ENCODE peak calls at places on chromosome 20, in four cellular contexts. B, M, S and Q are unnamed samples.
A peak's percentile ranks its signal among the peaks of the same experiment; 100 is the strongest.

GRCh38 chr20:36579996-36580545 is 6.7 kb downstream of the TGIF2 start:
- DNase-seq in B (no peak), M (no peak), S (no peak), Q (no peak)

GRCh38 chr20:43843096-43843964 is 71.3 kb upstream of the TOX2 start:
- DNase-seq in B (no peak), M (no peak), S (no peak), Q (no peak)

GRCh38 chr20:44615169-44615791 is 32.9 kb downstream of the PKIG start:
- DNase-seq in B (no peak), M (no peak), S (no peak), Q (no peak)

GRCh38 chr20:24683676-24684075 is 214.2 kb downstream of the SYNDIG1 start:
- DNase-seq in B (no peak), M (no peak), S (no peak), Q (no peak)

GRCh38 chr20:17928633-17929311 is 39.8 kb downstream of the SNX5 start:
- DNase-seq in B (no peak), M (no peak), S (no peak), Q (no peak)

GRCh38 chr20:56439784-56440291 is 27.8 kb downstream of the CASS4 start:
- DNase-seq in B (no peak), M (no peak), S (no peak), Q (no peak)

GRCh38 chr20:23832775-23833508 is 6.4 kb upstream of the CST2 start:
- DNase-seq in B (no peak), M (no peak), S (no peak), Q (no peak)

GRCh38 chr20:39291301-39291700 is 329.2 kb downstream of the DHX35 start:
- DNase-seq in B (no peak), M (no peak), S (no peak), Q (no peak)

GRCh38 chr20:48722737-48723191 is 105.0 kb downstream of the PREX1 start:
- DNase-seq in B (no peak), M (peak; percentile 34), S (no peak), Q (no peak)

GRCh38 chr20:40393161-40393560 is 295.9 kb downstream of the MAFB start:
- DNase-seq in B (no peak), M (no peak), S (no peak), Q (no peak)

GRCh38 chr20:13840093-13840465 is 55.3 kb downstream of the NDUFAF5 start:
- DNase-seq in B (no peak), M (no peak), S (no peak), Q (no peak)

GRCh38 chr20:41655966-41656685 is 37.9 kb upstream of the CHD6 start:
- DNase-seq in B (no peak), M (no peak), S (no peak), Q (peak; percentile 28)

GRCh38 chr20:21562656-21563055 is 48.8 kb upstream of the NKX2-2 start:
- DNase-seq in B (no peak), M (no peak), S (no peak), Q (no peak)

GRCh38 chr20:25280051-25280573 is 32.2 kb downstream of the PYGB start:
- DNase-seq in B (no peak), M (no peak), S (no peak), Q (peak; percentile 60)

GRCh38 chr20:57282691-57283361 is 16.4 kb upstream of the BMP7 start:
- DNase-seq in B (no peak), M (no peak), S (no peak), Q (no peak)

GRCh38 chr20:54340667-54341081 is 132.8 kb downstream of the PFDN4 start:
- DNase-seq in B (no peak), M (no peak), S (no peak), Q (no peak)

GRCh38 chr20:57388953-57389694 is 2.1 kb upstream of the RBM38 start:
- DNase-seq in B (peak; percentile 90), M (peak; percentile 56), S (no peak), Q (no peak)

GRCh38 chr20:14197097-14197496 is 140.3 kb downstream of the FLRT3 start:
- DNase-seq in B (no peak), M (no peak), S (no peak), Q (no peak)

GRCh38 chr20:52494244-52494643 is 302.7 kb upstream of the ZFP64 start:
- DNase-seq in B (no peak), M (no peak), S (no peak), Q (no peak)

GRCh38 chr20:48737463-48738093 is 90.2 kb downstream of the PREX1 start:
- DNase-seq in B (no peak), M (no peak), S (no peak), Q (no peak)

GRCh38 chr20:37711987-37712961 is 18.4 kb downstream of the CTNNBL1 start:
- DNase-seq in B (no peak), M (no peak), S (no peak), Q (peak; percentile 75)

GRCh38 chr20:23909390-23909789 is 29.8 kb upstream of the CST5 start:
- DNase-seq in B (no peak), M (no peak), S (no peak), Q (no peak)

GRCh38 chr20:29876911-29877285 is 1380.6 kb upstream of the DEFB115 start:
- DNase-seq in B (no peak), M (no peak), S (no peak), Q (peak; percentile 25)

GRCh38 chr20:24672886-24673677 is 203.7 kb downstream of the SYNDIG1 start:
- DNase-seq in B (no peak), M (no peak), S (no peak), Q (no peak)

GRCh38 chr20:44648579-44648978 is 2.9 kb downstream of the ADA start:
- DNase-seq in B (no peak), M (peak; percentile 35), S (no peak), Q (no peak)

GRCh38 chr20:8265588-8265987 is 133.5 kb downstream of the PLCB1 start:
- DNase-seq in B (no peak), M (no peak), S (no peak), Q (no peak)

GRCh38 chr20:112396-112795 is 24.9 kb downstream of the DEFB125 start:
- DNase-seq in B (no peak), M (no peak), S (no peak), Q (no peak)

DNA sequence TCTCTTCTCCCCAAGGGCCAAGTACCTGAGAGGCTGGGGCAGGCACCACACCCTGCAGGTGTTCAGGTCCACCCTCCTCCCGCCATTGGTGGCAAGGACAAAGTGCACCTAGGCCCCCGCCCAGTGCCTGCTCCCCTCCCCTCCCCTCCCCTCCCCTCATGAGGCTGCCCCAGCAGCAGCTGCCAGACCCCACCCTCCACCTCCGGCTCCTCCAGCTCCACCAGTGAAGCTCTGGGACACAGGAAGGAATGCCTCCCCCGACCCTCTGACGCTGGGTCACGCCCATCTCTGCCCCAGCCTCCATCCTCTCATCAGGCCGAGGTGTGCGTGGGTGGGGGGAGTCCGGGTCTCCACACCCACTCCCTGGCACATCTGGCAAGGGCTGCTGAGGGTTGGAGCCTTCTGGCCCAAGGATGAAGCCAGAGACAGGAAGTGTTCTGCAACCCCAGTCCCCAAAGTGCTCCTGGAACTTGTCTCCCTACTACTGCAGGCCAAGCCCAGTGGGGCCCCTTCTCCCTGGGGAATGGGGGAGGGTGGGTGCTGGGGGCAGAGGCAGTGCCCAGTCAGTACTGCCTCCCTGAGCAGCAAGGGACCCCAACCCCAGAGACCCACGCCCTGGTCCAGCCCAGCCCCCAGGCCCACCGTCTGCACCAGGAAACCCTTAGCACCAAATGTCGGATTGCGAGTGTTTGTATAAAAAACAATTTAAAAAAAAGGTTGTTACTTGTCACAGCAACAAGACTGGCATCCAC is 1.6 kb upstream of the UCKL1 start:
- DNase-seq in B (peak; percentile 76), M (peak; percentile 59), S (no peak), Q (no peak)
- TF ChIP-seq MXI1 in B (no peak), M (peak; percentile 16), S (no peak), Q (no peak)

DNA sequence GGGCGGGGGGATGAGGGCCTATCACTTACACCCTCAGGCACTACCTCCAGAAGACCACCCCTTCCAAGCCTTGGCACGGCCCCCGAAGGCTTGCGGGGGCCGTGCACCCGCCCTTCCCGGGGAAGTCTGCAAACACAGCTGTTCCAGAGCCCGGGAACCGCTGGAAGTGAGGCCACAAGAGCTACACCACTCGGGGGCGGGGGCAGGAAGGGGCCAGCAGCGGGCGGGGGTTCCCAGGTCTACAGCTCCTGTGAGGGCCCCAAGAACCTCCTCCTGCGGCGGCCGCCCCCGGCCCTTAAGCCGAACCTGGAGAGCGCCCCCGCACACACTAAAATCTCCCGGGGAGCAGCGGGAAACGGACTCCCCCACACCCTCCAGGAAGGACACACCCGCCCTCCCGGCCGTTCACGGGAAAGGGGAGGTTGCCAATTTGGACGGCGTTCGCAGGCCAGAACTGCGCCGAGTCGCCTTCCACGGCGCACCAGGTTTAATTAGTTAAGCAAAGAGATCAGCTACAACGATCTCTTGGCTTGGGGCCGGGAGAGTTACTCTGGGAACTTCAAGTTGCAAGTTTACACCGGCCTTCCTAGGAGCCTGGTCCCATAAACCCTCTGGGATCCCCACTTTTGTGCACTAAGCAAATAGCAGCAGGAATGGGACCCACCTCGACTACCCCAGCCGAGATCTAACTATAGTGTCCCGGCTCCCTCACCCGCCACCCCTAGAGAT is 1.8 kb downstream of the JAG1 start:
- DNase-seq in B (peak; percentile 32), M (no peak), S (no peak), Q (peak; percentile 48)
- TF ChIP-seq SIN3A in B (no peak), M (peak; percentile 83), S (no peak), Q (no peak)

GRCh38 chr20:58813369-58813768 is 37.3 kb downstream of the GNAS-AS1 start:
- DNase-seq in B (no peak), M (no peak), S (no peak), Q (no peak)

GRCh38 chr20:58810879-58811250 is 39.8 kb downstream of the GNAS-AS1 start:
- DNase-seq in B (no peak), M (no peak), S (no peak), Q (no peak)

GRCh38 chr20:58808296-58809046 is 42.2 kb downstream of the GNAS-AS1 start:
- DNase-seq in B (no peak), M (no peak), S (no peak), Q (no peak)

GRCh38 chr20:58811334-58811733 is 39.4 kb downstream of the GNAS-AS1 start:
- DNase-seq in B (peak; percentile 26), M (no peak), S (no peak), Q (no peak)

GRCh38 chr20:58810116-58810878 is 40.4 kb downstream of the GNAS-AS1 start:
- DNase-seq in B (no peak), M (no peak), S (no peak), Q (no peak)
- H3K4me2 ChIP-seq in B (no peak overlapping the region), M (no peak overlapping the region), S (no peak overlapping the region), Q (no peak overlapping the region)

GRCh38 chr20:51493346-51493791 is 49.1 kb downstream of the NFATC2 start:
- DNase-seq in B (peak; percentile 45), M (no peak), S (no peak), Q (no peak)
- TF ChIP-seq MXI1 in B (no peak), M (no peak), S (no peak), Q (no peak)

DNA sequence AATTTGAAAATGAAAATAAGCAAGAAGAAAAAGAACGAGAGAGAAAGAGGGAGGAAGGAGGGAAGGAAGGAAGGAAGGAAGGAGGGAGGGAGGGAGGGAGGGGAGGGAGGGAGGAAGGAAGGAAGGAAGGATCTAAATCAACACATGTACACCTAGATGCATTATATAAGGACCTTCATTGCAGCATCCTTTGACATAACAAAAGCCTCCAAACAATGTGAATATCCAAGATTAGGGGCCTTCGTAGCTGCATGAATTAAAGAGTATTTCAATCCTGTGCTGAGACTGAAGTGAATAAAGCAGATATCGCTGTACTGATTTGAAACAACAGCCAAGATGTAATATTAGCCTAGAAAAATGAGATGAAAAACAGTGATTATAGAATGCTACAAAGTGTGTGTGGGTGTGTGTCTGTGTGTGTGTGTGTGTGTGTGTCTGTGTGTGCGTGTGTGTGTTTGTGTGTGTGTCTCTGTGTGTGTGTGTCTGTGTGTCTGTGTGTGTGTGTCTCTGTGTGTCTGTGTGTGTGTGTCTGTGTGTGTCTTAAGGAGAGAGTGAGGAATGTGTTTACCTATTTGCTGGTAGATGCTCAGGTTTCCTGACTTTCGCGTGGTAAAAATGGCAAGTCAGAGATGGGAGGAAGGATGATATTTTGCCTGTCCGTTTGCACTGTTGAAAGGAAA is 129.0 kb upstream of the PTPN1 start:
- DNase-seq in B (no peak), M (no peak), S (no peak), Q (no peak)
- TF ChIP-seq SIN3A in B (no peak), M (no peak), S (no peak), Q (no peak)